ENCODE peak calls at places on chromosome 1, in five cellular contexts. One of them, this sample, is unnamed. For H4K20me1 and H3K79me2, the result is how much of the 10 kb centered on the place peaks cover.

GRCh38 chr1:37147397-37147831 is 113.1 kb upstream of the GRIK3 start:
- DNase-seq in neural progenitor cell: no peak
- DNase-seq in H9: no peak
- DNase-seq in SK-N-SH: no peak
- DNase-seq in PC-3: no peak
- DNase-seq in this sample: no peak

GRCh38 chr1:6440198-6441126 is 15.9 kb downstream of the ESPN start:
- DNase-seq in neural progenitor cell: peak
- DNase-seq in H9: peak
- DNase-seq in PC-3: peak
- DNase-seq in SK-N-SH: peak
- DNase-seq in this sample: no peak

GRCh38 chr1:89843279-89844121 is 22.7 kb downstream of the LRRC8D start:
- DNase-seq in PC-3: peak
- DNase-seq in neural progenitor cell: peak
- DNase-seq in SK-N-SH: peak
- DNase-seq in H9: peak
- DNase-seq in this sample: peak

GRCh38 chr1:243514927-243515326 is 259.1 kb downstream of the SDCCAG8 start:
- DNase-seq in H9: no peak
- DNase-seq in neural progenitor cell: no peak
- DNase-seq in PC-3: no peak
- DNase-seq in SK-N-SH: no peak
- DNase-seq in this sample: no peak

GRCh38 chr1:117013310-117013850 is 11.8 kb downstream of the CD101 start:
- DNase-seq in H9: no peak
- DNase-seq in SK-N-SH: no peak
- DNase-seq in neural progenitor cell: no peak
- DNase-seq in PC-3: peak
- DNase-seq in this sample: no peak

GRCh38 chr1:25688390-25689119 is 72.0 kb downstream of the MAN1C1 start:
- DNase-seq in H9: no peak
- DNase-seq in SK-N-SH: peak
- DNase-seq in neural progenitor cell: no peak
- DNase-seq in PC-3: peak
- DNase-seq in this sample: no peak

GRCh38 chr1:211133393-211133840 is 531 bp downstream of the KCNH1 start:
- DNase-seq in H9: peak
- DNase-seq in PC-3: no peak
- DNase-seq in SK-N-SH: peak
- DNase-seq in neural progenitor cell: peak
- DNase-seq in this sample: no peak

GRCh38 chr1:175192111-175192629 is 406 bp downstream of the KIAA0040 start:
- DNase-seq in neural progenitor cell: peak
- DNase-seq in H9: peak
- DNase-seq in PC-3: peak
- DNase-seq in SK-N-SH: peak
- DNase-seq in this sample: peak

GRCh38 chr1:3483380-3483779 is 28.9 kb downstream of the ARHGEF16 start:
- DNase-seq in SK-N-SH: no peak
- DNase-seq in PC-3: no peak
- DNase-seq in H9: no peak
- DNase-seq in neural progenitor cell: no peak
- DNase-seq in this sample: no peak

GRCh38 chr1:44592208-44593145 is 81.8 kb downstream of the TMEM53 start:
- DNase-seq in neural progenitor cell: no peak
- DNase-seq in H9: peak
- DNase-seq in SK-N-SH: no peak
- DNase-seq in PC-3: no peak
- DNase-seq in this sample: no peak

GRCh38 chr1:68163220-68163619 is 69.1 kb downstream of the WLS start:
- DNase-seq in H9: no peak
- DNase-seq in neural progenitor cell: no peak
- DNase-seq in PC-3: no peak
- DNase-seq in SK-N-SH: no peak
- DNase-seq in this sample: no peak

GRCh38 chr1:152112101-152112884 is 3.0 kb downstream of the TCHH start:
- DNase-seq in SK-N-SH: no peak
- DNase-seq in H9: peak
- DNase-seq in neural progenitor cell: peak
- DNase-seq in PC-3: peak
- DNase-seq in this sample: peak

GRCh38 chr1:71490432-71490831 is 409.6 kb upstream of the ZRANB2 start:
- DNase-seq in H9: no peak
- DNase-seq in SK-N-SH: no peak
- DNase-seq in PC-3: peak
- DNase-seq in neural progenitor cell: no peak
- DNase-seq in this sample: no peak

GRCh38 chr1:100927276-100927675 is 31.4 kb downstream of the SLC30A7 start:
- DNase-seq in PC-3: no peak
- DNase-seq in neural progenitor cell: no peak
- DNase-seq in SK-N-SH: no peak
- DNase-seq in H9: no peak
- DNase-seq in this sample: no peak

GRCh38 chr1:5595531-5596170 is 396.6 kb downstream of the NPHP4 start:
- DNase-seq in SK-N-SH: no peak
- DNase-seq in neural progenitor cell: no peak
- DNase-seq in H9: peak
- DNase-seq in PC-3: no peak
- DNase-seq in this sample: no peak

GRCh38 chr1:184877992-184878391 is 96.3 kb downstream of the NIBAN1 start:
- DNase-seq in PC-3: peak
- DNase-seq in H9: no peak
- DNase-seq in neural progenitor cell: no peak
- DNase-seq in SK-N-SH: no peak
- DNase-seq in this sample: no peak

GRCh38 chr1:45526135-45526644 is 4.5 kb upstream of the PRDX1 start:
- DNase-seq in neural progenitor cell: no peak
- DNase-seq in SK-N-SH: no peak
- DNase-seq in PC-3: peak
- DNase-seq in H9: no peak
- DNase-seq in this sample: no peak

GRCh38 chr1:203128691-203129500 is 1.4 kb downstream of the ADORA1 start:
- DNase-seq in neural progenitor cell: no peak
- DNase-seq in PC-3: no peak
- DNase-seq in H9: peak
- DNase-seq in SK-N-SH: no peak
- DNase-seq in this sample: no peak

GRCh38 chr1:88462481-88463261 is 221.4 kb upstream of the PKN2 start:
- DNase-seq in H9: peak
- DNase-seq in neural progenitor cell: peak
- DNase-seq in PC-3: peak
- DNase-seq in SK-N-SH: peak
- DNase-seq in this sample: no peak

DNA sequence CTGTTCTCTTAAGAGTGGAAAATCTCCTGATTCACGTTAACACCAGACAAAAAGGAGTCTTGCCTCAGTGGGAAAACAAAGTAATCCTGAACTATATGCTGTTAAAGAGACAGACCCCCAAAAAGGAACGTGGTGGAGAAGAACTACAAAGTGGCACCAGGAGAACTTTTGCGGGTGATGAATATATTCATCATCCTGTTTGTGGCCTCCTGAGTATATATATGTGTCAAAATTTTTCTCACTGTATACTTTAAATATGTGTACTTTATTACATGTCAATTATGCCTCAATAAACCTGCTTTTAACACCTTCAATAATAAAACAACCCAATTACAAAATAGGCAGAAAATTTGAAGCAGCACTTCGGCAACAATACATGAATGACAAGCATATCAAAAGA is 31.1 kb downstream of the ZNF644 start:
- DNase-seq in neural progenitor cell: no peak
- DNase-seq in SK-N-SH: no peak
- DNase-seq in H9: no peak
- DNase-seq in PC-3: no peak
- DNase-seq in this sample: no peak
- H4K20me1 ChIP-seq in neural progenitor cell: under half
- H4K20me1 ChIP-seq in SK-N-SH: half or more
- H4K20me1 ChIP-seq in H9: under half
- H4K20me1 ChIP-seq in PC-3: half or more
- H4K20me1 ChIP-seq in this sample: under half

GRCh38 chr1:41241748-41242644 is at the start of gene SCMH1:
- DNase-seq in neural progenitor cell: peak
- DNase-seq in H9: peak
- DNase-seq in PC-3: peak
- DNase-seq in SK-N-SH: peak
- DNase-seq in this sample: peak
- H3K79me2 ChIP-seq in neural progenitor cell: under half
- H3K79me2 ChIP-seq in H9: under half
- H3K79me2 ChIP-seq in PC-3: under half
- H3K79me2 ChIP-seq in SK-N-SH: under half
- H3K79me2 ChIP-seq in this sample: half or more

DNA sequence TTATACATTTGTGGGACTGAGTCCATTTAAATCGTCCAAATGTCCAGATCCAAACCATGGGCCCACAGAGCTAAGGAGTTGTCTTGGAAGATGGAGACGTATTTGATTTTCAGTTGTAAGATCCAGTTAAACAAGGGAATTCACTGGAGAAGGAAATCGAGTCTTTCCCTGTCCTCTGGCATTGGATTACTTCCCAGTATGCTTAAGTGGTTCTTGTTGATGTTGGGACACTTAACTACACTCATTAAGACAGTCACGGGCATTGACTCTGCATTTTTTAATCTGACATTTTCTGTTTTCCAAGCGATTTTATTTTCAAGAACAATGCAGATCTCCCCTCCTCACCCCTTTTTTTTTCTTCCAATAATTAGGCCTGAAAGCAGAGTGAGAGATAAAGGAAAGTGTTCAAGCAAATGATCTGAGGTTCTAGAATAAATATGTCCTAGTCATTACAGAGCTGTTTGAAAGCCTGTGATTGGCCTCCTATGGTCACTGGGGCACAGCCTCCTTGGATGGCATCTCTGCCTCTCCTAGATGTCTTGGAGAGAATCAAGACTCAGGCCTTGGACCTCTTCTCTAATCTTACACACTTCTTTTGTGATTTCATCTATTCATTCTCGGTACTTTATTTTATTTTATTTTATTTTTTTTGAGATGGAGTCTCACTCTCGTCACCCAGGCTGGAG is 48.9 kb downstream of the CD247 start:
- DNase-seq in PC-3: no peak
- DNase-seq in H9: no peak
- DNase-seq in neural progenitor cell: no peak
- DNase-seq in SK-N-SH: no peak
- DNase-seq in this sample: no peak
- H2AFZ ChIP-seq in PC-3: no peak
- H2AFZ ChIP-seq in H9: no peak
- H2AFZ ChIP-seq in neural progenitor cell: no peak
- H2AFZ ChIP-seq in SK-N-SH: no peak
- H2AFZ ChIP-seq in this sample: no peak

GRCh38 chr1:9350011-9350907 is 57.6 kb downstream of the SPSB1 start:
- DNase-seq in SK-N-SH: no peak
- DNase-seq in H9: no peak
- DNase-seq in neural progenitor cell: no peak
- DNase-seq in PC-3: peak
- DNase-seq in this sample: no peak

GRCh38 chr1:9350960-9351359 is 58.3 kb downstream of the SPSB1 start:
- DNase-seq in PC-3: no peak
- DNase-seq in neural progenitor cell: no peak
- DNase-seq in SK-N-SH: no peak
- DNase-seq in H9: no peak
- DNase-seq in this sample: no peak

GRCh38 chr1:9351654-9352271 is 59.1 kb downstream of the SPSB1 start:
- DNase-seq in neural progenitor cell: no peak
- DNase-seq in PC-3: peak
- DNase-seq in H9: no peak
- DNase-seq in SK-N-SH: no peak
- DNase-seq in this sample: no peak

GRCh38 chr1:9355503-9355902 is 62.8 kb downstream of the SPSB1 start:
- DNase-seq in PC-3: no peak
- DNase-seq in H9: no peak
- DNase-seq in SK-N-SH: no peak
- DNase-seq in neural progenitor cell: no peak
- DNase-seq in this sample: no peak

GRCh38 chr1:9352364-9353140 is 59.9 kb downstream of the SPSB1 start:
- DNase-seq in neural progenitor cell: peak
- DNase-seq in H9: peak
- DNase-seq in SK-N-SH: no peak
- DNase-seq in PC-3: no peak
- DNase-seq in this sample: no peak
- H4K20me1 ChIP-seq in neural progenitor cell: under half
- H4K20me1 ChIP-seq in H9: under half
- H4K20me1 ChIP-seq in SK-N-SH: under half
- H4K20me1 ChIP-seq in PC-3: under half
- H4K20me1 ChIP-seq in this sample: under half

GRCh38 chr1:153643100-153643499 is 9.2 kb downstream of the CHTOP start:
- DNase-seq in PC-3: no peak
- DNase-seq in H9: no peak
- DNase-seq in SK-N-SH: no peak
- DNase-seq in neural progenitor cell: no peak
- DNase-seq in this sample: no peak
- H3K79me2 ChIP-seq in PC-3: half or more
- H3K79me2 ChIP-seq in H9: under half
- H3K79me2 ChIP-seq in SK-N-SH: half or more
- H3K79me2 ChIP-seq in neural progenitor cell: half or more
- H3K79me2 ChIP-seq in this sample: under half

DNA sequence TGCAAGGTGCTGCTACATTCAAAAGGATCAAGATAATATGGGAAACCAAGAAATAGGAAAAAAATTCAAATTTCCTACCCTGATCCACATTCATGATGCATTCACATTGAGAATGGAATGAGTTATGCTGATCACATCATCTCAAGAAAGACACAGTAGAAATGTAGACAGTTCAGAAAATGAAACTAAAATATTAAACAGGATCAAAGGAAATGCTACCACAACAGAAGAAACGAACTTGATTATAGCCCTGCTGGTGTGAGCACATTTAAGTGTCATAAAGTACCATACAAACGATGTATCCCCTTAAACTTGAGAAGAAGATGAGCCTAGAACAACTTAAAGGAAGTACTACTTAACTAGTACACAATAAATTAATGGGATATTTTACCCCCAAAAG is 21.3 kb downstream of the SYDE2 start:
- DNase-seq in SK-N-SH: no peak
- DNase-seq in H9: no peak
- DNase-seq in PC-3: no peak
- DNase-seq in neural progenitor cell: no peak
- DNase-seq in this sample: no peak
- H2AFZ ChIP-seq in SK-N-SH: no peak
- H2AFZ ChIP-seq in H9: no peak
- H2AFZ ChIP-seq in PC-3: no peak
- H2AFZ ChIP-seq in neural progenitor cell: no peak
- H2AFZ ChIP-seq in this sample: no peak

DNA sequence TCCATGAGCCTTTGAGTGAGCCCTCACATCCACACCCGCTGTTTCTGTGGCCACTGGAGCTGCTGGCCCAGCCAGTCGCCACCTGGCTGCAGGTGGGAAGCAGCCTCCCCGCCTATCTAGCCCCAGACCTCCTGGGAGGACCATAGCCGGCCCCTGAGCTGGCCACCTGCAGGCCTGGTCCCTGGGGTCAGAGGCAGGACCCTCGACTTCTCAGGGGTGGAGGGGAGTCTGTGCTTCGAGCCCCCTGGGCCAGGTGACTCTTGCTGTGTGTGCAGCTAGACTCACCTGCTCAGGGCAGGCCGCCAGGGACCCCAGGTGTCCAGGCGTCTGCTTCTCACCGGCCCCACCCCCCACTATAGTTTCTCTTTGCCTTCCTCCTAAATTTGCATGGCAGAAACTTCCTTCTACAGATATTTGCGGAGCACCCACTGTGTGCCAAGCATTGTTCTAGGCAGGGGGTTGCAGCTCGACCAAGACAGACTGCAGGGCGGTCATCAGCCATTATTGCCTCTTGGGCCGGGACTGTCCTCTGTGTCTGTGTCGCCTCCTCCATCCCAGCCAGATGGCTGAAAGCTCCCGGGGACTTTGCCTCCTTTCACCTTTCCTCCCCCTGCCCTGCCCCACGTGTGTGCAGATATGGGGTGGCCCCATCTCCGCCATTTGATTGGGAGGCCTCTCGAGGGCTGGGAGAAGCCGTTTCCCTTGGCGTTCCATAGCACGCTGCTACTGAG is 27.3 kb downstream of the SPSB1 start:
- DNase-seq in SK-N-SH: no peak
- DNase-seq in H9: no peak
- DNase-seq in PC-3: no peak
- DNase-seq in neural progenitor cell: peak
- DNase-seq in this sample: no peak
- H4K20me1 ChIP-seq in SK-N-SH: under half
- H4K20me1 ChIP-seq in H9: under half
- H4K20me1 ChIP-seq in PC-3: under half
- H4K20me1 ChIP-seq in neural progenitor cell: under half
- H4K20me1 ChIP-seq in this sample: under half

This sample was measured in Karpas-422.